ENCODE peak calls at places on chromosomes 12 and 14, in seven cellular contexts. L is trophoblast cell, W is H9, J is mesendoderm, C is neuronal stem cell, A is H1, U is mesenchymal stem cell. R is an unnamed sample.

GRCh38 chr14:71203306-71203705 is 296.0 kb downstream of the PCNX1 start:
- DNase-seq in L (no peak), W (no peak), J (no peak), C (no peak), A (no peak), U (peak), R (peak)

GRCh38 chr12:119642986-119643385 is 24.9 kb upstream of the PRKAB1 start:
- DNase-seq in L (no peak), W (peak), J (peak), C (no peak), A (no peak), U (no peak), R (no peak)

GRCh38 chr14:64190974-64191502 is 103.1 kb downstream of the ESR2 start:
- DNase-seq in L (no peak), W (no peak), J (no peak), C (no peak), A (no peak), U (no peak), R (peak)

GRCh38 chr12:2417761-2418160 is 365.0 kb downstream of the CACNA1C start:
- DNase-seq in L (no peak), W (peak), J (no peak), C (no peak), A (peak), U (no peak), R (no peak)

GRCh38 chr14:23411563-23412525 is 3.8 kb upstream of the MYH6 start:
- DNase-seq in L (no peak), W (no peak), J (no peak), C (no peak), A (no peak), U (no peak), R (no peak)

GRCh38 chr12:114369088-114369487 is 36.9 kb downstream of the TBX5 start:
- DNase-seq in L (no peak), W (no peak), J (no peak), C (no peak), A (no peak), U (no peak), R (no peak)

GRCh38 chr14:93655078-93655750 is 133.1 kb downstream of the PRIMA1 start:
- DNase-seq in L (peak), W (peak), J (peak), C (peak), A (no peak), U (peak), R (peak)

GRCh38 chr12:112430929-112431328 is 12.2 kb downstream of the PTPN11 start:
- DNase-seq in L (no peak), W (no peak), J (no peak), C (no peak), A (no peak), U (no peak), R (no peak)

GRCh38 chr12:92973614-92974013 is 44.5 kb upstream of the EEA1 start:
- DNase-seq in L (peak), W (no peak), J (no peak), C (no peak), A (no peak), U (peak), R (peak)

GRCh38 chr14:101539929-101540328 is 21.4 kb upstream of the DIO3 start:
- DNase-seq in L (peak), W (no peak), J (no peak), C (no peak), A (no peak), U (no peak), R (no peak)

GRCh38 chr14:101535808-101536207 is 25.5 kb upstream of the DIO3 start:
- DNase-seq in L (no peak), W (no peak), J (no peak), C (no peak), A (no peak), U (no peak), R (no peak)

GRCh38 chr14:101535232-101535631 is 26.1 kb upstream of the DIO3 start:
- DNase-seq in L (no peak), W (no peak), J (no peak), C (no peak), A (no peak), U (no peak), R (no peak)

GRCh38 chr14:101538865-101539264 is 22.4 kb upstream of the DIO3 start:
- DNase-seq in L (no peak), W (no peak), J (no peak), C (no peak), A (no peak), U (no peak), R (no peak)

DNA sequence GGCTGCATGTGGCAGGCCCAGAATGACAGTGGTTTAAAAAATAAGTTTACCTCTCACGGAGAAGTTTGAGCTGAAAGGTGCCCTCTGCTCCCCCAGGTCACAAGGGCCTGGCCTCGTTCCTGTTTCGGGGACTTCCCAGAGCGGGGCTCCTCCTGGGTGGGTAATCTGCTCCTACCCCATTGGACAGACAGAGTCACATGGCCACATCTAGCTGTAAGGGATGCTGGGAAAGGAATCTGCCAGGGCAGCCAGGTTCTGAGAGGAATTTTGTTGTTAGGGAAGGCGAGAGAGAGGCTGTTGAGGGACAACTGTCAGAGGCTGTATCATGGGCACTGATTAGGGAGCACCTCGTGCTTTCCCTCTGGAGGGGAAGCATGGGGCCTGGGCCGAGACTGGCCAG is 24.0 kb upstream of the DIO3 start:
- DNase-seq in L (no peak), W (no peak), J (no peak), C (no peak), A (no peak), U (no peak), R (no peak)
- H3K4me2 ChIP-seq in L (no peak), W (no peak), J (no peak), C (no peak), A (no peak), U (no peak), R (no peak)

DNA sequence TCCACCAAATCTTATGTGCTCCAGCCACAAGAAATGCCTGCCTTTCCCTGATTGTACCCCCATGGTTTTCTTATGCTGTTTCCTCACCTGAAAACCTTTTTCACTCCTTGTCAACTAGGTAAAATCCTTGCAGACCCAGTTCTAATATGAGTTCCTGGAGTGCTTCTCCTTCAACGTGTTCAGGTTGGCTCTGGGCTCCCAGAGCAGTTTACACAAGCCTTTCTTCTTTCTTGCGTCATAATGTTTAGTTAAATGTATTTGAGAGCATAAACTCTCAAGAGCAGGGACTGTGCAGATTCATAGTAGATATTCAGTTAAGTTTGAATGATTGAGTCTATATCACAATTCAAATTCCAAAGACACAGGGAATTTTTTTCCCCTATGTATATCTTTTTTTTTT is 484.8 kb upstream of the CCDC196 start:
- DNase-seq in L (no peak), W (no peak), J (no peak), C (no peak), A (no peak), U (no peak), R (no peak)
- H3K23ac ChIP-seq in L (no peak), W (no peak), J (no peak), C (no peak), A (no peak), U (no peak), R (no peak)

GRCh38 chr14:33793711-33794110 is 157.2 kb downstream of the EGLN3 start:
- DNase-seq in L (no peak), W (no peak), J (no peak), C (no peak), A (no peak), U (no peak), R (no peak)

GRCh38 chr14:33790996-33791395 is 159.9 kb downstream of the EGLN3 start:
- DNase-seq in L (no peak), W (no peak), J (no peak), C (no peak), A (no peak), U (no peak), R (no peak)

GRCh38 chr14:33794791-33795300 is 156.0 kb downstream of the EGLN3 start:
- DNase-seq in L (no peak), W (no peak), J (no peak), C (no peak), A (no peak), U (peak), R (no peak)

GRCh38 chr14:33792387-33793368 is 158.2 kb downstream of the EGLN3 start:
- DNase-seq in L (peak), W (peak), J (peak), C (peak), A (peak), U (peak), R (peak)

GRCh38 chr14:33791971-33792370 is 158.9 kb downstream of the EGLN3 start:
- DNase-seq in L (no peak), W (no peak), J (no peak), C (no peak), A (no peak), U (no peak), R (no peak)
- H3K4me2 ChIP-seq in L (no peak), W (no peak), J (no peak), C (no peak), A (no peak), U (no peak), R (no peak)

GRCh38 chr12:75294797-75295196 is 35.3 kb downstream of the CAPS2 start:
- DNase-seq in L (no peak), W (no peak), J (no peak), C (no peak), A (no peak), U (no peak), R (no peak)

GRCh38 chr12:75291014-75291413 is 39.1 kb downstream of the CAPS2 start:
- DNase-seq in L (no peak), W (no peak), J (no peak), C (no peak), A (no peak), U (no peak), R (no peak)

GRCh38 chr12:75289678-75290200 is 40.4 kb downstream of the CAPS2 start:
- DNase-seq in L (peak), W (no peak), J (no peak), C (no peak), A (no peak), U (peak), R (peak)

DNA sequence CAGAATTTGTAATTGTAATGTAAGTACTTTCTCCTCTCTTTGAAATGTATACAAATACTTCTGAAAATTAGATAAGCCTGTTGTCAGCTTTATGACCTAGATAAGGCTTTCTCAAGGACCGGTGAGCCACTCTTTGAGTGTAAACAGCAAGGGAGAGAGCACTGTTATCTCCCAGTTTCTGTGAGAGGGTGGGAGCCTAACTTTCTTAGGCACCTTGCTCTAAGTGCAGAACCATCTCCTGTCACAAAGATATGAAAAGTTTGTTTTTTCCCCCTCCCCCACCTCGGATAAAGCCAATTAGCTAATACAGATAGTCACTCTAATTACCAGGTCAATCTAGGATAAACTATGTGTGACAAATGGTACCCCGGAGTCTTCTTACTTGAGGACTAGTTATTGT is 35.8 kb downstream of the CAPS2 start:
- DNase-seq in L (no peak), W (no peak), J (peak), C (no peak), A (no peak), U (no peak), R (no peak)
- H3K23ac ChIP-seq in L (no peak), W (no peak), J (no peak), C (no peak), A (no peak), U (no peak), R (no peak)

GRCh38 chr12:47053991-47054390 is 25.4 kb upstream of the PCED1B start:
- DNase-seq in L (no peak), W (no peak), J (no peak), C (no peak), A (no peak), U (no peak), R (no peak)
- H3K4me2 ChIP-seq in L (no peak), W (no peak), J (no peak), C (no peak), A (no peak), U (no peak), R (no peak)

GRCh38 chr14:60214003-60214402 is 35.0 kb upstream of the PPM1A start:
- DNase-seq in L (no peak), W (no peak), J (no peak), C (no peak), A (no peak), U (no peak), R (no peak)

GRCh38 chr14:60214415-60215126 is 34.5 kb upstream of the PPM1A start:
- DNase-seq in L (no peak), W (no peak), J (no peak), C (no peak), A (no peak), U (no peak), R (no peak)

GRCh38 chr14:60212503-60213371 is 36.3 kb upstream of the PPM1A start:
- DNase-seq in L (no peak), W (no peak), J (no peak), C (no peak), A (no peak), U (no peak), R (no peak)

GRCh38 chr14:60215520-60216195 is 33.4 kb upstream of the PPM1A start:
- DNase-seq in L (no peak), W (no peak), J (no peak), C (no peak), A (no peak), U (no peak), R (no peak)

DNA sequence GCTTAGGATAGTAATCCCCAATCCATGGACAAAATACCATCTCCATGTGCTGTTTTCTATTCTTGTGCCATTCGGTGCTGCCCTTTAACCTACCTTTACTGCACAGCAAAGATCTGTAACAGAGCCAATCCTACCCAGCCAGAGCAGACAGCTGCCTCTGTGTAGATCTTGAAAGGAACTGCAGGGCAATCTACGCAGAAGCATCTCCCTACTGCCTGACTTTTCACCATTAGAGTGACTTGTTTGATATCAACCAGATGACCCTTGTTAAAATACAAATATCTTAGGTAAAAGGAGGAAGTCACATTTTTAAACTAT is 33.9 kb upstream of the PPM1A start:
- DNase-seq in L (no peak), W (no peak), J (no peak), C (no peak), A (no peak), U (no peak), R (no peak)
- H3K23ac ChIP-seq in L (no peak), W (no peak), J (no peak), C (no peak), A (no peak), U (no peak), R (no peak)

DNA sequence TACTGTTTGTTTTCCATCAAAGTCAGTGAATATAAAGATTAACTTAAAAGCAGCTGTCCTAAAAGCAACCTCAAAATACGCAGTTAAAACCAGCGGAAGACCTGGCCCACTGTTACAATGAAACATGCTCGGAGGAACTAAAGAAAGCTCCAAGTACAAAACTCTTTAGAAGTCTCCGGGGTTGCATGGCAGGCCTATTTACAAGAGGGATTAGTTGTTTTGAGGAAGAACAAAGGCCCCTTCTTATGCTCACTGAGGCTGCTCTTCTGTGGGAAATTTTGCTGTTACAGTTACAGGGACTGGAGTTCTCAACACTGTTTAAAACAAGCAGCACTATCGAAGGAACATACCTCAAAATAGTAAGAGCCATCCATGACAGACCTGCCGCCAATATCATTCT is 75.9 kb upstream of the C12orf71 start:
- DNase-seq in L (no peak), W (no peak), J (no peak), C (peak), A (no peak), U (no peak), R (no peak)
- H3K4me2 ChIP-seq in L (no peak), W (no peak), J (no peak), C (peak), A (no peak), U (no peak), R (no peak)

GRCh38 chr12:128916425-128916824 is 63.1 kb downstream of the GLT1D1 start:
- DNase-seq in L (no peak), W (no peak), J (no peak), C (no peak), A (no peak), U (no peak), R (no peak)

GRCh38 chr12:128918910-128919309 is 65.6 kb downstream of the GLT1D1 start:
- DNase-seq in L (no peak), W (no peak), J (peak), C (no peak), A (no peak), U (no peak), R (no peak)

GRCh38 chr12:128911861-128912260 is 58.6 kb downstream of the GLT1D1 start:
- DNase-seq in L (no peak), W (no peak), J (no peak), C (no peak), A (no peak), U (no peak), R (no peak)

GRCh38 chr12:128918481-128918880 is 65.2 kb downstream of the GLT1D1 start:
- DNase-seq in L (no peak), W (no peak), J (no peak), C (no peak), A (no peak), U (no peak), R (no peak)

GRCh38 chr12:128914908-128915563 is 61.8 kb downstream of the GLT1D1 start:
- DNase-seq in L (peak), W (no peak), J (no peak), C (no peak), A (no peak), U (no peak), R (no peak)
- H3K23ac ChIP-seq in L (no peak), W (no peak), J (no peak), C (no peak), A (no peak), U (no peak), R (no peak)

R was measured in IMR-90.